ENCODE peak calls at places on chromosomes 5 and 9, in seven cellular contexts. X, L, J, V, P, G and Q are unnamed samples.

GRCh38 chr5:177430146-177430951 is 3.9 kb downstream of the GRK6 start:
- DNase-seq in J (no peak), P (no peak), V (no peak), L (no peak), X (no peak), G (no peak), Q (no peak)

GRCh38 chr9:38046669-38047300 is 22.2 kb downstream of the SHB start:
- DNase-seq in L (no peak), P (peak; percentile 93), V (peak; percentile 80), J (peak; percentile 49), G (no peak), X (peak; percentile 69), Q (peak; percentile 72)

GRCh38 chr9:16023466-16023865 is 470.6 kb downstream of the CCDC171 start:
- DNase-seq in L (no peak), X (peak; percentile 84), J (no peak), G (no peak), V (no peak), P (no peak), Q (no peak)

GRCh38 chr5:177364159-177364962 is 6.6 kb downstream of the RGS14 start:
- DNase-seq in X (no peak), L (no peak), P (no peak), J (no peak), V (no peak), G (no peak), Q (no peak)

GRCh38 chr9:106419737-106420136 is 443.2 kb upstream of the ZNF462 start:
- DNase-seq in G (no peak), P (no peak), L (no peak), X (no peak), V (no peak), J (no peak), Q (no peak)

GRCh38 chr5:136192015-136192525 is 892 bp downstream of the SMIM32 start:
- DNase-seq in J (peak; percentile 57), L (no peak), G (no peak), P (no peak), X (no peak), V (peak; percentile 35), Q (peak; percentile 16)

GRCh38 chr9:137702615-137703379 is 84.0 kb downstream of the EHMT1 start:
- DNase-seq in P (no peak), G (no peak), J (no peak), X (no peak), L (no peak), V (no peak), Q (no peak)

GRCh38 chr9:136856078-136856474 is 3.9 kb downstream of the MAMDC4 start:
- DNase-seq in G (no peak), V (no peak), L (no peak), J (peak; percentile 30), P (no peak), X (no peak), Q (no peak)

GRCh38 chr5:41925555-41925946 is 470 bp downstream of the FBXO4 start:
- DNase-seq in G (no peak), J (no peak), X (peak; percentile 24), L (peak; percentile 9), P (no peak), V (no peak), Q (no peak)

GRCh38 chr5:38382898-38383297 is 124.5 kb downstream of the EGFLAM start:
- DNase-seq in L (peak; percentile 62), P (peak; percentile 69), G (peak; percentile 69), J (peak; percentile 83), V (peak; percentile 92), X (peak; percentile 68), Q (peak; percentile 72)

GRCh38 chr9:37904647-37905505 is 949 bp upstream of the SLC25A51 start:
- DNase-seq in J (no peak), X (peak; percentile 32), G (no peak), V (no peak), P (no peak), L (no peak), Q (no peak)

GRCh38 chr9:105846825-105847224 is 152.5 kb downstream of the TMEM38B start:
- DNase-seq in L (no peak), J (no peak), P (no peak), G (no peak), V (no peak), X (no peak), Q (no peak)

GRCh38 chr9:126763130-126763764 is 41.6 kb upstream of the ZBTB43 start:
- DNase-seq in J (peak; percentile 54), P (no peak), L (no peak), G (no peak), V (peak; percentile 70), X (no peak), Q (no peak)

GRCh38 chr9:12469084-12469483 is 224.1 kb upstream of the TYRP1 start:
- DNase-seq in V (peak; percentile 2), P (no peak), X (no peak), J (no peak), G (no peak), L (no peak), Q (peak; percentile 31)

GRCh38 chr5:129065721-129066120 is 28.8 kb upstream of the ISOC1 start:
- DNase-seq in G (no peak), L (no peak), X (no peak), P (no peak), V (no peak), J (no peak), Q (no peak)

GRCh38 chr9:114229236-114229635 is 73.9 kb downstream of the COL27A1 start:
- DNase-seq in G (no peak), X (no peak), L (no peak), P (no peak), V (peak; percentile 77), J (no peak), Q (no peak)

GRCh38 chr9:109108318-109108717 is 11.4 kb downstream of the TMEM245 start:
- DNase-seq in L (no peak), X (peak; percentile 71), J (no peak), P (no peak), V (no peak), G (no peak), Q (peak; percentile 69)

GRCh38 chr5:101626572-101626971 is 669.5 kb downstream of the SLCO4C1 start:
- DNase-seq in V (peak; percentile 24), X (no peak), L (peak; percentile 14), P (no peak), G (no peak), J (no peak), Q (no peak)
- H3K23ac ChIP-seq in V (no peak overlapping the region), X (no peak overlapping the region), L (no peak overlapping the region), P (no peak overlapping the region), G (no peak overlapping the region), J (no peak overlapping the region), Q (no peak overlapping the region)

GRCh38 chr9:112338561-112338960 is 5.1 kb upstream of the PTBP3 start:
- DNase-seq in V (no peak), J (no peak), G (no peak), X (peak; percentile 70), L (no peak), P (peak; percentile 78), Q (peak; percentile 48)
- H3K27ac ChIP-seq in V (no peak overlapping the region), J (no peak overlapping the region), G (no peak overlapping the region), X (no peak overlapping the region), L (no peak overlapping the region), P (no peak overlapping the region), Q (peak overlapping the region; percentile 28)

GRCh38 chr5:137621861-137622823 is 113.7 kb downstream of the KLHL3 start:
- DNase-seq in P (peak; percentile 96), G (no peak), J (no peak), L (no peak), V (no peak), X (peak; percentile 45), Q (no peak)
- H3K23ac ChIP-seq in P (no peak overlapping the region), G (no peak overlapping the region), J (no peak overlapping the region), L (peak overlapping the region; percentile 47), V (no peak overlapping the region), X (no peak overlapping the region), Q (no peak overlapping the region)

GRCh38 chr5:82389347-82389746 is 111.2 kb upstream of the RPS23 start:
- DNase-seq in J (no peak), V (no peak), L (no peak), P (no peak), X (no peak), G (no peak), Q (no peak)
- H3K27ac ChIP-seq in J (no peak overlapping the region), V (no peak overlapping the region), L (no peak overlapping the region), P (no peak overlapping the region), X (no peak overlapping the region), G (no peak overlapping the region), Q (peak overlapping the region; percentile 14)

GRCh38 chr5:80343067-80343466 is 23.3 kb downstream of the SPZ1 start:
- DNase-seq in L (no peak), X (peak; percentile 4), V (no peak), J (no peak), P (peak; percentile 3), G (no peak), Q (peak; percentile 23)
- H3K23ac ChIP-seq in L (no peak overlapping the region), X (no peak overlapping the region), V (no peak overlapping the region), J (no peak overlapping the region), P (no peak overlapping the region), G (no peak overlapping the region), Q (no peak overlapping the region)